ENCODE peak calls at places on chromosomes 4 and X, in five cellular contexts. H is stimulated activated memory B cell treated with anti-CD40 and anti-IgM and Interleukin-4, amounts not matched to agents 10 μg/mL and 1 μg/mL and 100 μg/mL, for 72 hours; Q is CD4-positive, CD25-positive, alpha-beta regulatory T cell; W is aorta; Z is stimulated activated naive CD8-positive, alpha-beta T cell treated with anti-CD3 and anti-CD28 coated beads, Interleukin-15, amount 100 ng/mL, for 72 hours. I is an unnamed sample.

GRCh38 chr4:54861201-54861600 is 203.4 kb downstream of the KIT start:
- ATAC-seq in H (no peak), Q (no peak), W (no peak), Z (no peak), I (no peak)

GRCh38 chrX:48626401-48627298 is 29.4 kb downstream of the WDR13 start:
- ATAC-seq in H (no peak), Q (no peak), W (no peak), Z (no peak), I (no peak)

GRCh38 chr4:38154681-38155588 is 194.7 kb downstream of the PTTG2 start:
- ATAC-seq in H (peak; percentile 62), Q (peak; percentile 76), W (peak; percentile 26), Z (no peak), I (peak; percentile 54)

GRCh38 chrX:123610915-123611314 is 121.9 kb downstream of the THOC2 start:
- ATAC-seq in H (no peak), Q (no peak), W (no peak), Z (no peak), I (no peak)

GRCh38 chr4:25280210-25280609 is 32.4 kb upstream of the ZCCHC4 start:
- ATAC-seq in H (no peak), Q (no peak), W (no peak), Z (no peak), I (no peak)

GRCh38 chrX:49257846-49258748 is 6.4 kb downstream of the FOXP3 start:
- ATAC-seq in H (peak; percentile 60), Q (peak; percentile 26), W (peak; percentile 11), Z (peak; percentile 68), I (peak; percentile 42)

GRCh38 chr4:108352664-108353308 is 184.1 kb upstream of the LEF1 start:
- ATAC-seq in H (no peak), Q (no peak), W (no peak), Z (no peak), I (no peak)

GRCh38 chr4:14028862-14029261 is 401.3 kb upstream of the BOD1L1 start:
- ATAC-seq in H (no peak), Q (no peak), W (no peak), Z (no peak), I (no peak)

GRCh38 chr4:44186850-44187246 is 261.8 kb downstream of the KCTD8 start:
- ATAC-seq in H (no peak), Q (no peak), W (no peak), Z (no peak), I (no peak)

GRCh38 chr4:133003169-133003568 is 145.9 kb upstream of the PCDH10 start:
- ATAC-seq in H (no peak), Q (no peak), W (no peak), Z (no peak), I (no peak)

GRCh38 chr4:142534994-142535393 is 311.1 kb downstream of the INPP4B start:
- ATAC-seq in H (no peak), Q (no peak), W (no peak), Z (no peak), I (peak; percentile 91)

GRCh38 chr4:129623233-129623632 is 527.3 kb downstream of the C4orf33 start:
- ATAC-seq in H (no peak), Q (no peak), W (no peak), Z (no peak), I (no peak)

GRCh38 chr4:176187610-176188009 is 7.8 kb downstream of the SPATA4 start:
- ATAC-seq in H (no peak), Q (peak; percentile 25), W (no peak), Z (peak; percentile 92), I (peak; percentile 99)

GRCh38 chr4:152949930-152950329 is 13.8 kb downstream of the FHDC1 start:
- ATAC-seq in H (no peak), Q (no peak), W (no peak), Z (no peak), I (no peak)

GRCh38 chr4:181569553-181569952 is 673.6 kb upstream of the TENM3 start:
- ATAC-seq in H (no peak), Q (no peak), W (no peak), Z (no peak), I (no peak)

GRCh38 chr4:159051245-159052071 is 51.4 kb upstream of the RAPGEF2 start:
- ATAC-seq in H (peak; percentile 77), Q (no peak), W (no peak), Z (peak; percentile 79), I (peak; percentile 23)

GRCh38 chrX:40140706-40141499 is 43.1 kb upstream of the BCOR start:
- ATAC-seq in H (no peak), Q (no peak), W (peak; percentile 71), Z (no peak), I (no peak)

GRCh38 chrX:117919755-117920154 is 196.9 kb downstream of the KLHL13 start:
- ATAC-seq in H (no peak), Q (no peak), W (no peak), Z (no peak), I (no peak)

GRCh38 chrX:137033774-137034507 is at the start of gene GPR101:
- ATAC-seq in H (no peak), Q (no peak), W (no peak), Z (peak; percentile 67), I (no peak)

GRCh38 chr4:145937021-145937861 is 1.4 kb downstream of the ZNF827 start:
- ATAC-seq in H (peak; percentile 47), Q (peak; percentile 21), W (peak; percentile 78), Z (peak; percentile 56), I (peak; percentile 31)

GRCh38 chr4:87322754-87323153 is at the start of gene HSD17B13:
- ATAC-seq in H (no peak), Q (no peak), W (no peak), Z (no peak), I (no peak)